ENCODE peak calls at places on chromosome 9, in five cellular contexts. N is choroid plexus epithelial cell; P is uterus; L is CD4-positive, alpha-beta T cell; G is cardiac septum. R is an unnamed sample.

GRCh38 chr9:121975801-121976277 is 117.3 kb downstream of the TTLL11 start:
- DNase-seq in N (no peak), P (no peak), L (no peak), G (no peak), R (no peak)

GRCh38 chr9:70510157-70510770 is 95.8 kb upstream of the KLF9 start:
- DNase-seq in N (peak; percentile 55), P (no peak), L (no peak), G (no peak), R (no peak)

GRCh38 chr9:8784813-8785212 is 985.2 kb upstream of the DMAC1 start:
- DNase-seq in N (no peak), P (no peak), L (no peak), G (no peak), R (no peak)

GRCh38 chr9:109923371-109923770 is 143.4 kb downstream of the PALM2AKAP2 start:
- DNase-seq in N (no peak), P (no peak), L (no peak), G (no peak), R (no peak)

GRCh38 chr9:98488578-98489312 is 220.0 kb downstream of the GABBR2 start:
- DNase-seq in N (peak; percentile 95), P (no peak), L (no peak), G (peak; percentile 22), R (no peak)

GRCh38 chr9:93675336-93676150 is 99.2 kb downstream of the PHF2 start:
- DNase-seq in N (no peak), P (peak; percentile 7), L (peak; percentile 21), G (peak; percentile 64), R (peak; percentile 81)

GRCh38 chr9:33992622-33993021 is 56.1 kb downstream of the UBAP2 start:
- DNase-seq in N (peak; percentile 9), P (no peak), L (no peak), G (no peak), R (no peak)

GRCh38 chr9:127693143-127693542 is 13.6 kb upstream of the CFAP157 start:
- DNase-seq in N (no peak), P (no peak), L (no peak), G (no peak), R (no peak)

GRCh38 chr9:129309906-129310305 is 131.8 kb upstream of the IER5L start:
- DNase-seq in N (peak; percentile 15), P (no peak), L (no peak), G (peak; percentile 59), R (peak; percentile 46)

GRCh38 chr9:120331913-120332312 is 248.1 kb downstream of the CDK5RAP2 start:
- DNase-seq in N (no peak), P (no peak), L (no peak), G (no peak), R (no peak)

GRCh38 chr9:109937841-109938453 is 157.9 kb downstream of the PALM2AKAP2 start:
- DNase-seq in N (no peak), P (no peak), L (no peak), G (no peak), R (no peak)

GRCh38 chr9:127633216-127633615 is 21.1 kb downstream of the STXBP1 start:
- DNase-seq in N (no peak), P (no peak), L (no peak), G (no peak), R (no peak)

R was measured in chondrocyte.